ENCODE peak calls at places on chromosomes 11 and 22, in six cellular contexts. C, I, K, M, N and T are unnamed samples.

GRCh38 chr11:114989536-114989935 is 311.2 kb downstream of the NXPE2 start:
- DNase-seq in C (no peak), I (no peak), K (no peak), M (no peak), N (no peak), T (no peak)

GRCh38 chr11:70209391-70209912 is 6.4 kb downstream of the FADD start:
- DNase-seq in C (no peak), I (no peak), K (no peak), M (no peak), N (no peak), T (no peak)

GRCh38 chr22:44698531-44699421 is 3.2 kb upstream of the PRR5 start:
- DNase-seq in C (peak; percentile 69), I (no peak), K (no peak), M (no peak), N (peak; percentile 57), T (no peak)

GRCh38 chr11:8934735-8935478 is 2.2 kb upstream of the C11orf16 start:
- DNase-seq in C (no peak), I (no peak), K (no peak), M (peak; percentile 63), N (no peak), T (no peak)

GRCh38 chr11:46308632-46309419 is 31.4 kb downstream of the CREB3L1 start:
- DNase-seq in C (peak; percentile 74), I (peak; percentile 65), K (no peak), M (peak; percentile 46), N (peak; percentile 78), T (peak; percentile 75)

GRCh38 chr22:20606041-20606783 is 98.8 kb downstream of the MED15 start:
- DNase-seq in C (peak; percentile 75), I (peak; percentile 69), K (peak; percentile 85), M (peak; percentile 82), N (peak; percentile 81), T (peak; percentile 79)

GRCh38 chr22:45842141-45842831 is 134.7 kb downstream of the WNT7B start:
- DNase-seq in C (peak; percentile 84), I (no peak), K (no peak), M (peak; percentile 51), N (no peak), T (no peak)

GRCh38 chr22:17973217-17973616 is 51.1 kb downstream of the MICAL3 start:
- DNase-seq in C (no peak), I (no peak), K (no peak), M (no peak), N (no peak), T (no peak)

GRCh38 chr22:37193629-37194191 is 5.7 kb upstream of the C1QTNF6 start:
- DNase-seq in C (peak; percentile 71), I (no peak), K (no peak), M (no peak), N (no peak), T (no peak)

GRCh38 chr11:97683733-97684132 is 1293.9 kb downstream of the JRKL start:
- DNase-seq in C (peak; percentile 44), I (no peak), K (no peak), M (peak; percentile 31), N (no peak), T (no peak)

GRCh38 chr11:120682866-120683265 is 171.3 kb downstream of the GRIK4 start:
- DNase-seq in C (peak; percentile 68), I (no peak), K (no peak), M (peak; percentile 4), N (no peak), T (no peak)

GRCh38 chr11:44574620-44575287 is 9.3 kb downstream of the CD82 start:
- DNase-seq in C (peak; percentile 93), I (no peak), K (no peak), M (peak; percentile 97), N (no peak), T (no peak)

GRCh38 chr11:65973439-65974110 is 12.0 kb downstream of the SART1 start:
- DNase-seq in C (peak; percentile 71), I (no peak), K (no peak), M (peak; percentile 99), N (no peak), T (no peak)

GRCh38 chr22:26448334-26448733 is 19.3 kb downstream of the ASPHD2 start:
- DNase-seq in C (no peak), I (no peak), K (no peak), M (no peak), N (peak; percentile 70), T (no peak)

GRCh38 chr11:129374993-129375721 is 491 bp upstream of the BARX2 start:
- DNase-seq in C (peak; percentile 59), I (no peak), K (peak; percentile 80), M (peak; percentile 45), N (peak; percentile 46), T (peak; percentile 7)

GRCh38 chr11:2208691-2209369 is 37.2 kb upstream of the TH start:
- DNase-seq in C (peak; percentile 55), I (no peak), K (peak; percentile 10), M (peak; percentile 7), N (no peak), T (no peak)

GRCh38 chr11:115244758-115245157 is 259.5 kb downstream of the CADM1 start:
- DNase-seq in C (no peak), I (no peak), K (no peak), M (no peak), N (no peak), T (no peak)

GRCh38 chr11:124670732-124671131 is 2.8 kb downstream of the SIAE start:
- DNase-seq in C (no peak), I (peak; percentile 49), K (no peak), M (no peak), N (no peak), T (no peak)